ENCODE peak calls at places on chromosomes 1 and 21, in five cellular contexts. P is T-helper 1 cell, O is GM03348, R is tibial nerve, N is colonic mucosa. S is an unnamed sample.
A peak's percentile ranks its signal among the peaks of the same experiment; 100 is the strongest.

GRCh38 chr1:87905651-87906050 is 577.0 kb downstream of the LMO4 start:
- DNase-seq in O (no peak), P (no peak), N (no peak), R (no peak), S (no peak)

GRCh38 chr1:184840596-184840995 is 85.9 kb upstream of the EDEM3 start:
- DNase-seq in R (no peak), O (no peak), N (no peak), P (peak; percentile 72), S (no peak)

GRCh38 chr1:197521118-197521739 is 253.2 kb downstream of the CRB1 start:
- DNase-seq in N (peak; percentile 21), P (peak; percentile 36), O (peak; percentile 43), R (peak; percentile 54), S (no peak)

GRCh38 chr21:30206551-30207251 is 9.2 kb downstream of the CLDN8 start:
- DNase-seq in N (no peak), P (no peak), O (no peak), R (no peak), S (no peak)

GRCh38 chr1:30313176-30313575 is 410.2 kb downstream of the MATN1 start:
- DNase-seq in P (no peak), R (no peak), O (no peak), N (peak; percentile 6), S (no peak)

GRCh38 chr1:212774584-212774983 is 17.0 kb downstream of the NSL1 start:
- DNase-seq in O (no peak), P (no peak), R (no peak), N (no peak), S (no peak)

GRCh38 chr1:44707959-44708831 is 22.8 kb downstream of the RNU5D-1 start:
- DNase-seq in O (peak; percentile 78), N (peak; percentile 44), P (peak; percentile 37), R (peak; percentile 44), S (peak; percentile 15)

GRCh38 chr1:101436100-101436511 is 199.3 kb downstream of the S1PR1 start:
- DNase-seq in O (no peak), N (no peak), R (no peak), P (no peak), S (no peak)

GRCh38 chr1:178371236-178371635 is 125.5 kb downstream of the CLEC20A start:
- DNase-seq in N (no peak), O (peak; percentile 22), P (no peak), R (peak; percentile 12), S (no peak)

GRCh38 chr1:114134518-114134917 is 19.2 kb downstream of the SYT6 start:
- DNase-seq in P (no peak), R (no peak), N (no peak), O (no peak), S (no peak)

GRCh38 chr1:203316626-203317093 is 11.3 kb downstream of the BTG2 start:
- DNase-seq in P (no peak), O (no peak), R (no peak), N (peak; percentile 85), S (no peak)

GRCh38 chr21:46180079-46180722 is 4.1 kb downstream of the SPATC1L start:
- DNase-seq in N (peak; percentile 13), P (no peak), O (peak; percentile 1), R (no peak), S (no peak)

GRCh38 chr1:169491845-169492281 is 6.1 kb upstream of the SLC19A2 start:
- DNase-seq in O (peak; percentile 7), N (no peak), R (no peak), P (peak; percentile 67), S (no peak)

GRCh38 chr1:112557385-112557784 is 48.6 kb downstream of the WNT2B start:
- DNase-seq in O (no peak), P (peak; percentile 57), N (no peak), R (no peak), S (no peak)

GRCh38 chr21:40754466-40754865 is 92.5 kb downstream of the DSCAM start:
- DNase-seq in N (no peak), P (no peak), O (no peak), R (no peak), S (no peak)

GRCh38 chr1:89125571-89126233 is at the start of gene GBP2:
- DNase-seq in N (peak; percentile 34), P (peak; percentile 79), R (peak; percentile 34), O (peak; percentile 79), S (peak; percentile 29)

GRCh38 chr1:227774721-227775665 is 39.8 kb downstream of the SNAP47 start:
- DNase-seq in O (peak; percentile 66), P (no peak), N (no peak), R (no peak), S (no peak)

GRCh38 chr1:170634819-170635410 is 29.0 kb upstream of the PRRX1 start:
- DNase-seq in P (no peak), O (peak; percentile 6), R (no peak), N (no peak), S (no peak)

GRCh38 chr1:182227864-182228547 is 163.6 kb downstream of the GLUL start:
- DNase-seq in P (no peak), N (no peak), O (no peak), R (no peak), S (no peak)

GRCh38 chr1:199122532-199123311 is 483.9 kb downstream of the PTPRC start:
- DNase-seq in P (no peak), O (no peak), N (no peak), R (no peak), S (no peak)

GRCh38 chr1:80278936-80279335 is 1272.4 kb upstream of the ADGRL4 start:
- DNase-seq in N (no peak), R (no peak), O (no peak), P (no peak), S (no peak)

GRCh38 chr1:21927531-21928237 is 9.4 kb downstream of the HSPG2 start:
- DNase-seq in N (peak; percentile 95), P (no peak), R (peak; percentile 67), O (peak; percentile 78), S (no peak)

GRCh38 chr21:44871576-44872265 is 1.8 kb downstream of the PTTG1IP start:
- DNase-seq in N (peak; percentile 82), O (peak; percentile 83), R (peak; percentile 64), P (no peak), S (no peak)

GRCh38 chr1:45001011-45001481 is 10.1 kb downstream of the HECTD3 start:
- DNase-seq in O (no peak), N (no peak), P (no peak), R (no peak), S (no peak)

GRCh38 chr1:32981003-32981909 is 16.6 kb upstream of the RNF19B start:
- DNase-seq in N (peak; percentile 77), P (peak; percentile 90), O (peak; percentile 69), R (peak; percentile 45), S (peak; percentile 23)

GRCh38 chr1:206111528-206111927 is 5.7 kb downstream of the AVPR1B start:
- DNase-seq in O (no peak), R (no peak), N (no peak), P (no peak), S (no peak)

GRCh38 chr1:14100444-14100843 is 400.5 kb downstream of the PRDM2 start:
- DNase-seq in R (no peak), P (no peak), O (no peak), N (no peak), S (no peak)

GRCh38 chr1:185838111-185838510 is 103.9 kb downstream of the HMCN1 start:
- DNase-seq in R (no peak), P (no peak), N (no peak), O (no peak), S (no peak)

GRCh38 chr1:103333141-103333540 is 192.4 kb upstream of the RNPC3 start:
- DNase-seq in P (no peak), R (no peak), O (no peak), N (no peak), S (no peak)

S was measured in stimulated activated naive CD4-positive, alpha-beta T cell.